ENCODE peak calls at places on chromosome X, in four cellular contexts. C, S, B and E are unnamed samples.

GRCh38 chrX:140141444-140142029 is 176.2 kb upstream of the CXorf66 start:
- DNase-seq in C (no peak), S (no peak), B (peak; percentile 23), E (no peak)

GRCh38 chrX:65985922-65986588 is 53.8 kb downstream of the VSIG4 start:
- DNase-seq in C (no peak), S (no peak), B (peak; percentile 74), E (no peak)

GRCh38 chrX:101057095-101057714 is 5.3 kb upstream of the TRMT2B start:
- DNase-seq in C (no peak), S (no peak), B (peak; percentile 39), E (no peak)

GRCh38 chrX:149527705-149528104 is 13.1 kb upstream of the EOLA1 start:
- DNase-seq in C (no peak), S (no peak), B (peak; percentile 45), E (no peak)

GRCh38 chrX:118666521-118666920 is 60.9 kb upstream of the IL13RA1 start:
- DNase-seq in C (no peak), S (no peak), B (no peak), E (no peak)

GRCh38 chrX:132737743-132738142 is 220.7 kb downstream of the HS6ST2 start:
- DNase-seq in C (no peak), S (no peak), B (no peak), E (no peak)

GRCh38 chrX:6067600-6067999 is 161.1 kb downstream of the NLGN4X start:
- DNase-seq in C (no peak), S (no peak), B (no peak), E (no peak)

GRCh38 chrX:54909941-54910340 is 10.7 kb upstream of the TRO start:
- DNase-seq in C (no peak), S (no peak), B (no peak), E (no peak)

GRCh38 chrX:21985332-21985777 is 44.8 kb downstream of the SMS start:
- DNase-seq in C (peak; percentile 60), S (peak; percentile 69), B (peak; percentile 76), E (no peak)

GRCh38 chrX:35016051-35016450 is 73.5 kb downstream of the FAM47B start:
- DNase-seq in C (no peak), S (no peak), B (no peak), E (no peak)

GRCh38 chrX:33149580-33149979 is 61.8 kb downstream of the DMD start:
- DNase-seq in C (no peak), S (no peak), B (no peak), E (no peak)

GRCh38 chrX:72123471-72124185 is 8.1 kb downstream of the RTL5 start:
- DNase-seq in C (no peak), S (peak; percentile 87), B (no peak), E (peak; percentile 28)

GRCh38 chrX:7028246-7028645 is 119.3 kb upstream of the STS start:
- DNase-seq in C (no peak), S (no peak), B (no peak), E (no peak)

GRCh38 chrX:101619336-101619735 is 1.5 kb upstream of the ARMCX6 start:
- DNase-seq in C (no peak), S (no peak), B (peak; percentile 19), E (no peak)

GRCh38 chrX:39133971-39134370 is 332.7 kb downstream of the MID1IP1 start:
- DNase-seq in C (no peak), S (no peak), B (peak; percentile 48), E (no peak)

GRCh38 chrX:108270280-108270679 is 167.9 kb downstream of the COL4A6 start:
- DNase-seq in C (no peak), S (no peak), B (peak; percentile 0), E (no peak)

GRCh38 chrX:39903937-39904336 is 193.8 kb downstream of the BCOR start:
- DNase-seq in C (no peak), S (no peak), B (peak; percentile 8), E (no peak)

GRCh38 chrX:53605004-53605403 is 81.5 kb downstream of the HUWE1 start:
- DNase-seq in C (no peak), S (no peak), B (no peak), E (no peak)

GRCh38 chrX:17679820-17680219 is 57.5 kb upstream of the SCML1 start:
- DNase-seq in C (no peak), S (no peak), B (no peak), E (no peak)

GRCh38 chrX:44225667-44226066 is 117.8 kb downstream of the EFHC2 start:
- DNase-seq in C (no peak), S (no peak), B (no peak), E (no peak)

GRCh38 chrX:96566856-96567255 is 117.8 kb upstream of the DIAPH2 start:
- DNase-seq in C (no peak), S (no peak), B (no peak), E (no peak)

GRCh38 chrX:17453791-17454190 is 78.8 kb downstream of the NHS start:
- DNase-seq in C (no peak), S (no peak), B (no peak), E (no peak)

GRCh38 chrX:70452143-70452733 is 7.6 kb downstream of the DLG3 start:
- DNase-seq in C (no peak), S (peak; percentile 68), B (peak; percentile 54), E (no peak)

GRCh38 chrX:70454441-70455365 is 10.1 kb downstream of the DLG3 start:
- DNase-seq in C (no peak), S (peak; percentile 78), B (peak; percentile 74), E (no peak)

GRCh38 chrX:70456256-70456655 is 11.6 kb downstream of the DLG3 start:
- DNase-seq in C (no peak), S (no peak), B (no peak), E (no peak)

GRCh38 chrX:70455366-70456202 is 10.9 kb downstream of the DLG3 start:
- DNase-seq in C (no peak), S (no peak), B (no peak), E (no peak)

DNA sequence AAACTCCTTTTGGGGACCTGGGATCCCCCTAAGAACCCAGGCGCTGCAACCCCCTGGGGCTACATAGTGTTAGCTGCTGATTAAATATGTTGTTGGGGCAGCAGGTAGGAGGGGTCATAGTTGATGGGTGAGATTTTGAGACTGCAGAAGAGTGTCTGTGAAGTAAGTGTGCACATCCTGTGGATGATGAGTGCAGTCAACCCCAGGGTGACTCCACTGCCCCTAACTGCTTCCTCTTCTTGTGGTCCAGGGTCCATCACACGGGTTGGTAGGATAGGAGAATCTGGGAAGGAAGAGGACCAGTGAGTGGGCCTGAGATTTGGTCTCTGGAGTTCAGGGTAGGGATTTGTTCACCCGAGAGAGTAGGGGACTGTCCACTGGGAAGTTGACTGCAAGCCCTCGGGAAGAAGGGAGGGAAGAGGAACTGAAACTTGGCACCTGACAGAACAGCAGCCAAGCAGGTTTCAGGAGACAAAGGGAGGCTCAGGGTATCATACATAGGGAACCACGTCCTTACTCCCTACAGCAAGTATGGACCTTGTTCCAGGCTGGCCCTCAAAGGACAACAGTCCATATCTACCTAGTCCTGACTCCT is 8.5 kb downstream of the DLG3 start:
- DNase-seq in C (no peak), S (no peak), B (no peak), E (no peak)
- H3K4me3 ChIP-seq in C (peak overlapping the region; percentile 57), S (peak overlapping the region; percentile 70), B (no peak overlapping the region), E (peak overlapping the region; percentile 80)

GRCh38 chrX:155279873-155280272 is 15.6 kb upstream of the RAB39B start:
- DNase-seq in C (no peak), S (no peak), B (no peak), E (no peak)
- H3K4me3 ChIP-seq in C (no peak overlapping the region), S (no peak overlapping the region), B (no peak overlapping the region), E (no peak overlapping the region)

GRCh38 chrX:12954981-12955380 is 19.9 kb upstream of the TMSB4X start:
- DNase-seq in C (no peak), S (no peak), B (peak; percentile 46), E (no peak)
- H3K4me3 ChIP-seq in C (no peak overlapping the region), S (no peak overlapping the region), B (peak overlapping the region; percentile 67), E (no peak overlapping the region)

DNA sequence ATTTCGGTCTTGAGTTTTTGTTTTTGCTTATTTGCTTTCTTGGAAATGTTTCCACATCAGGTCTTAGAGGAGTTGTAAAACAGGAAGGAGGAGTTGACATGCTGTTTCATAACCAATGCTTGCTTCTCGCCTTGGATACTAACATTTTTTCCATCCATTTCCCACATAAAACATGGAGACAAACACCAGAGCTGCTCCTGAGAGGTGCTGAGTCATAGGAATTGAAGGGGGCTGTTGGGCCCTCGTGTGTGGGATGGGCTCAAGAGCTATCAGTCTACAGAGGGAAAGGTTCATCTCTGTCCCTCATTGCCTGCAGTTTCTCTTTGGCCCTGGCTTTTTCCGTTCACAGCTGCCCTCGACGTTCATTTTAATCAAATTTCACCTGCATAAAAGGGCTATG is 29.9 kb downstream of the TBL1X start:
- DNase-seq in C (no peak), S (no peak), B (no peak), E (no peak)
- H3K4me3 ChIP-seq in C (no peak overlapping the region), S (no peak overlapping the region), B (no peak overlapping the region), E (no peak overlapping the region)

GRCh38 chrX:48468247-48468671 is 1.8 kb downstream of the SLC38A5 start:
- DNase-seq in C (no peak), S (no peak), B (peak; percentile 69), E (no peak)

GRCh38 chrX:48467331-48467761 is 2.7 kb downstream of the SLC38A5 start:
- DNase-seq in C (no peak), S (no peak), B (no peak), E (no peak)

GRCh38 chrX:48470833-48471118 is 716 bp upstream of the SLC38A5 start:
- DNase-seq in C (no peak), S (no peak), B (no peak), E (no peak)

GRCh38 chrX:48470110-48470832 is at the start of gene SLC38A5:
- DNase-seq in C (no peak), S (no peak), B (no peak), E (no peak)

DNA sequence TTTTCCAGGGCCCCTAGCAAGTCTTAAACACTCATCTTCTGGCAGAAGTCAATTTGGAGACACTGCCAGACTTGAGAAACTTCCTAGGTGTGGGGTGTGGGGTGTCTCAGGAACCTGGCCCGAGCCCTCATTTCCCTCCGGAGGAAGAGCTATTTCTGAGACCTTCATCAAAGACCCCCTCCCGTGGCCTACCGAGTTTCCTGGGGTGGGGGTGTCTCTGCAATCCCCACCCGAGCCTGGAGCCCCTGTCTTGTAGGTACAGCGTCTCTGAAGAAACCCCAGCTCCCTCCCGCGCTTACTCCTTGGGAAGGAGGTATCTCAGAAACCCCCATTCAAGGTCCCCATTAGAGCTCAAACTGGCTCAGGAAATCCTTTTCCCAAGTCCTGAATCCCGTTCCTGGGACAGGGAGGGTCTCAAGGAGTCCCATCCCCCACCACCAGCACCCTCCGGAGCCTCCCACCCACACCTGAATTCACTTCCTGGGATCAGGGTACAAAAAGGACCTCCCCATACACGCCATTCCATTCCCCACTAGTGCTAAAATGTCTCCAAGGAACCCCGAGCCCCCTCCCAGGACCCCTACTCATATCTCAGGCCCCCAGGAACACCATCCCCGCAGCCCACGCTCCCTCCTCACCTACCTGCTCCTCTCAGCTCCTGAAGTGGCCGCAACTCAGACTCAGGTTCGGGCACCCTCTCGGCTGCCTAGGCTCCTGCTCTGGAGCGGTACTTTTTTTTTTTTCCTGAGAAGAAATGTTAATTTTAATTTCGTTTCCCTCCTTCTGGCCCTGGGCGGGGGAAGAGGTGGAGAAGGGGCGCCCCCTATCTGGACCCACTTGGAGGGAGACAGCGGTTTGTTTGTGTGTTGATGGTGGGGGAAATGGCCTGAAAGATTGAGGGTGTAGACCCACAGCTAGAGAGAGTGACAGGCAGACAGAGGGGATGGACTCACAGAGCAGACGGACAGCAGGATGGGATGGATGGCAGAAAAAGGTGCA is 1.1 kb downstream of the SLC38A5 start:
- DNase-seq in C (no peak), S (no peak), B (peak; percentile 56), E (no peak)
- H3K4me3 ChIP-seq in C (peak overlapping the region; percentile 32), S (peak overlapping the region; percentile 43), B (peak overlapping the region; percentile 85), E (peak overlapping the region; percentile 67)

GRCh38 chrX:94492541-94492940 is 818.5 kb downstream of the FAM133A start:
- DNase-seq in C (no peak), S (no peak), B (no peak), E (no peak)
- H3K4me3 ChIP-seq in C (no peak overlapping the region), S (no peak overlapping the region), B (no peak overlapping the region), E (no peak overlapping the region)

GRCh38 chrX:91434351-91435168 is at the start of gene PABPC5:
- DNase-seq in C (peak; percentile 88), S (peak; percentile 91), B (no peak), E (peak; percentile 13)
- H3K4me3 ChIP-seq in C (peak within 1 kb of the TSS; percentile 64), S (peak within 1 kb of the TSS; percentile 61), B (no peak within 1 kb of the TSS), E (peak within 1 kb of the TSS; percentile 77)